ENCODE peak calls at places on chromosomes 13 and 19, in six cellular contexts. K, S, F, U, I and X are unnamed samples.

GRCh38 chr13:98476538-98476966 is 100.4 kb downstream of the STK24 start:
- DNase-seq in I (peak), K (no peak), U (peak), F (no peak), S (peak), X (no peak)

GRCh38 chr19:38213911-38214625 is 10.0 kb downstream of the DPF1 start:
- DNase-seq in K (peak), S (peak), I (no peak), F (no peak), U (no peak), X (no peak)

GRCh38 chr13:113943821-113944565 is 29.9 kb downstream of the C13orf46 start:
- DNase-seq in U (peak), F (no peak), K (no peak), S (no peak), I (no peak), X (no peak)

GRCh38 chr19:18967358-18968146 is 26.5 kb upstream of the HOMER3 start:
- DNase-seq in U (peak), K (no peak), F (peak), I (peak), S (no peak), X (no peak)

GRCh38 chr13:20525144-20525600 is 485 bp downstream of the CRYL1 start:
- DNase-seq in U (peak), K (peak), S (peak), F (peak), I (peak), X (peak)

GRCh38 chr13:58254961-58255360 is 623.4 kb downstream of the PCDH17 start:
- DNase-seq in I (no peak), F (no peak), K (no peak), U (no peak), S (no peak), X (no peak)

GRCh38 chr13:80116107-80116506 is 224.8 kb downstream of the SPRY2 start:
- DNase-seq in S (no peak), K (no peak), F (no peak), U (no peak), I (no peak), X (no peak)

GRCh38 chr13:49693191-49693733 is 2.0 kb upstream of the EBPL start:
- DNase-seq in U (no peak), S (no peak), K (no peak), F (no peak), I (no peak), X (no peak)

GRCh38 chr19:55702131-55702627 is 27.2 kb downstream of the EPN1 start:
- DNase-seq in I (no peak), S (no peak), F (no peak), U (peak), K (no peak), X (no peak)

GRCh38 chr19:485583-486236 is 10.6 kb upstream of the MADCAM1 start:
- DNase-seq in S (peak), K (peak), I (no peak), F (no peak), U (no peak), X (no peak)

GRCh38 chr13:37414667-37415066 is 183.9 kb downstream of the POSTN start:
- DNase-seq in I (no peak), F (no peak), K (no peak), U (no peak), S (no peak), X (no peak)

GRCh38 chr13:98252931-98253470 is 75.9 kb upstream of the RNF113B start:
- DNase-seq in K (no peak), F (no peak), U (no peak), S (no peak), I (no peak), X (no peak)

GRCh38 chr19:43708716-43709115 is 7.2 kb upstream of the IRGC start:
- DNase-seq in I (no peak), K (no peak), F (no peak), S (peak), U (no peak), X (no peak)
- TF ChIP-seq CTCF in I (no peak), K (no peak), F (no peak), S (peak), U (no peak), X (no peak)

DNA sequence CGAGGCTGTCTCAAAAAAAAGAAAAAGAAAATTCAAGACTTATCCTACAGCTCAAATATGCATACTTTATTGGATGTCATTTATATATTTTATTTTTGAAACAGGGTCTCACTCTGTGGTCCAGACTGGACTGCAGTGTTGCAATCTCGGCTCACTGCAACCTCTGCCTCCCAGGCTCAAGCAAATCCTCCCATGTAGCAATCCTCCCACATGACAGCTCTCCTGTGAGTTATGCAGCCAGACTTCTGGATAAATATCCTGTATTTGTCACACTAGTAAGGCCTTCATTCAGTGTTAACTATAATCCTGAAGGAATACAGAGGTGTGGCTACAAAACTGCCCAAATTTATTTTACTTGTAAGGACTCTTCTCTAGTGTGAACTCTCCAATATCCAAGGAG is 7.2 kb downstream of the ZNF552 start:
- DNase-seq in U (no peak), S (no peak), I (no peak), F (no peak), K (no peak), X (no peak)
- TF ChIP-seq CTCF in U (no peak), S (no peak), I (no peak), F (no peak), K (no peak), X (no peak)

DNA sequence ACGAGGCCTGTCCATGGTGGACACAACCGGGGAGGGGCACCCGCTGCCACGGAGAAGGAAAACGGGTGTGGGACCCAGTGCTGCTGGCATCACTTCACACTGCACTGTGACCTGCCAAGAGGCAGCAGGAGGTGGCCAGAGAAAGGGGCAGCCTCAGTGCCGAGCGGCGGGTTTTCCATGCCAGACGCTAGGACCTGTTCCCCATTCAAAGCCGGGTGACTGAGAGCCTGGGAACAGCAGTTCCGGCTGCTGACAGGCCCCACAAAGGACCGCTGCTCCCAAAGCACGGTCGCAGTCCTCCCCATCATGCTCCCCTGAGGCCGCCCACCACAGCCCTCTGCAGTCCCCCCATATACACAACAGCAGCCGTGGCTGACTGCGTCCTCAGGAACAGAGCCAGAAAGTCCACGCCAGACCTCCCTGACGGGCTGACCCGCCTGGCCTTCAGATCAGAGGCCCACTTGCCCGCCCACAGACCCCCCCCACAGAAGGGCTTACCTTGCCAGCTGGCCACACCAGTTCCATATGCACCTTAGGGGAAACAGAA is 5.4 kb downstream of the AKAP8 start:
- DNase-seq in I (no peak), U (peak), K (no peak), F (no peak), S (no peak), X (no peak)
- TF ChIP-seq CTCF in I (no peak), U (no peak), K (no peak), F (no peak), S (no peak), X (no peak)

DNA sequence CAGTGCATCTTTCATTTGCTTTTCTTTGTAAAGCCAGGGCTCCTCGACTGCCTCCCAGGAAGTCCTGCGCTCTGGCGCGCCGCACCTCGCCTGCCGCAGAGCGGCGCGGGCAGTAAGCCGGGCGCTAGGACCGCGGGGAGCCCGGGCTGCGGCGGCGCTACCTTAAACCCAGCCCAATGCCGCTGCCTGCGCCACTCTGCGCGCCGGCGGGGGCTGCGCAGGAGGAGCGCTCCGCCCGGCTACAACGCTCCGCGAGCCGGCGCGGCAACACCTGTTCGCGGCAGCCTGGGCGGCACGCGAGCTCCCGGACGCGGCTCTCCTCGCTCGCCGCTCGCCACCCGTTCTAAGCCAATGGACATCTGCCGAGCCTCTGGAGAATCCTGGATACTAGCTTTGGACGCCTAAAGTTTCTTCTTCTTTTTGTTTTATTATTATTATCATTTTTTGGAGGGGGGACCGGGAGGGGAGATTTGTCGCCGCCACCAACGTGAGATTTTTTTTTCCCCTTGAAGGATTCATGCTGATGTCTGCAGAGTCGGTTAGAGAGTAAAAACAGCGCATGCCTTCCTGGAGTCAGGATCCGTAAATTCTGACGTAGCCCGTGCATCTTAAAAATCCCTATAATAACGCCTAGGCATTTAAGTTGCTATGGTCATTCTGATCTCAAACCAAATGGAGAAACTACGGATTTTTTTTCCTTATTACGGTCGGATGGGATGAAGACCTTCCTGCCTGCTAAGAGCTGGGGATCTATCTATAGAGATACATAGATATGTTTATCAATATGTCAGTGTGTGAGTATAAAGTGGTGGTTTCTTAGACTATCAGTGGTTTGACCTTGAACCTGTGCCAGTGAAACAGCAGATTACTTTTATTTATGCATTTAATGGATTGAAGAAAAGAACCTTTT is at the start of gene FGF9:
- DNase-seq in K (peak), I (peak), S (peak), F (peak), U (peak), X (peak)
- TF ChIP-seq CTCF in K (no peak), I (no peak), S (no peak), F (no peak), U (peak), X (no peak)

GRCh38 chr19:1851581-1852293 is 3.5 kb upstream of the REXO1 start:
- DNase-seq in F (no peak), I (peak), K (no peak), U (peak), S (no peak), X (no peak)

GRCh38 chr19:1852294-1852646 is 4.0 kb upstream of the REXO1 start:
- DNase-seq in U (no peak), F (no peak), I (peak), S (no peak), K (no peak), X (no peak)

GRCh38 chr19:1849999-1850398 is 1.7 kb upstream of the REXO1 start:
- DNase-seq in F (no peak), I (no peak), S (no peak), K (no peak), U (no peak), X (no peak)

GRCh38 chr19:1852729-1853128 is 4.4 kb upstream of the REXO1 start:
- DNase-seq in F (no peak), I (peak), K (no peak), S (no peak), U (peak), X (no peak)

DNA sequence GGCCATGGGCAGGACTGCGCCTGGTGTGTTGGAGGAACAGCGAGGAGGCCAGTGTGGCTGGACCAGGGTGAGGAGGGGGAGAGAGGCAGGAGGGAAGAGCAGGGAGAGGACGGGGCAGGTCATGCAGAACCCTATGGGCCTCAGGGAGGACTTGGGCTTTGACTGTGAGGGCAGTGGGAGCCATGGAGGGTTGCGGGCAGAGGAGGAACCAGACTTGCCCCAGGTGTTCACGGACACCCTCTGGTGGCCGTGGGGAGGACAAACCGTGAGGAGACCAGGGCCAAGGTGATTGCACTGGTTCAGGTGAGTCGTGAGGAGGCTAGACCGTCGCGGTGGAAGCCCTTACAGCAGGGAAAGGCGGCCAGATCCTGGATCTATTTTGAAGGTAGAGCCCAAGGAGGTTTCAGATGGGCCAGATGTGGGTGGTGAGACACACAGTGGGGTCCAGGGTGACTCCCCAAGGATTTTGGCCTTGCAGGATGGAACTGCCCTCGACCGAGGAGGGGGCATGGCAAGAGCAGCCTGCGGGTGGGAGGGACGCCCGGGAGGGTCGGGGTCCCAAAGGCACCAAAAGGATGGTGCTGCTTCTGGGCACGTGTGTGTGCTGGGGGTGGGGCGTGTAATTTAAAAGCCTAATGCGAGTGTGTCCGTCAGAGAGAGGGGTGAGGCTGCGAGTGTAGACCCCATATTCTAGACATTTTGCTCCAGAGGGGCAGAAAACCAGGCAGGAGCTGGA is 2.7 kb upstream of the REXO1 start:
- DNase-seq in U (peak), K (no peak), F (no peak), S (peak), I (peak), X (no peak)
- TF ChIP-seq CTCF in U (no peak), K (no peak), F (no peak), S (no peak), I (no peak), X (peak)

DNA sequence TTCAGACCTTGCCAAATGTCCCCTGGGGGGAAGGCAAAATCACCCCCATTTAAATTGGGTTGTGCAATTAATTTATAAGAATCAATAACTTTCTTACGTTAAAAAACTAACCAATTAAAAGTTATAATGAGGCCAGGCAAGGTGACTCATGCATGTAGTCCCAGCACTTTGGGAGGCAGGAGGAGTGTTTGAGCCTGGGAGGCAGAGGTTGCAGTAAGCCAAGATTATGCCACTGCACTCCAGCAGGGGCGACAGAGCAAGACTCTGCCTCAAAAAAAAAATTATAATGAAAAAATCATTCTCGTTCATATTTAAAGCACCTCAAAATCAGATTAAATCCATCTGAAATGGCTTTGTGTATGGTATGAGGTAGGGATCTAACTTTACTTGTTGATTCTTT is 18.4 kb upstream of the SIGLEC14 start:
- DNase-seq in F (no peak), K (no peak), U (no peak), I (no peak), S (peak), X (no peak)
- TF ChIP-seq CTCF in F (no peak), K (no peak), U (no peak), I (no peak), S (peak), X (no peak)

GRCh38 chr19:12885749-12886706 is 973 bp downstream of the KLF1 start:
- DNase-seq in I (no peak), F (no peak), K (no peak), S (no peak), U (no peak), X (no peak)

GRCh38 chr19:12884202-12884601 is 2.8 kb downstream of the KLF1 start:
- DNase-seq in F (no peak), U (no peak), K (no peak), S (no peak), I (no peak), X (no peak)

GRCh38 chr19:12886943-12887747 is at the start of gene KLF1:
- DNase-seq in U (no peak), F (no peak), I (no peak), K (no peak), S (no peak), X (no peak)

GRCh38 chr19:12884627-12884925 is 2.4 kb downstream of the KLF1 start:
- DNase-seq in I (no peak), U (no peak), K (no peak), F (no peak), S (no peak), X (no peak)

GRCh38 chr19:12884926-12885748 is 1.9 kb downstream of the KLF1 start:
- DNase-seq in K (peak), I (peak), U (peak), F (peak), S (peak), X (peak)
- TF ChIP-seq CTCF in K (peak), I (peak), U (peak), F (peak), S (peak), X (peak)

DNA sequence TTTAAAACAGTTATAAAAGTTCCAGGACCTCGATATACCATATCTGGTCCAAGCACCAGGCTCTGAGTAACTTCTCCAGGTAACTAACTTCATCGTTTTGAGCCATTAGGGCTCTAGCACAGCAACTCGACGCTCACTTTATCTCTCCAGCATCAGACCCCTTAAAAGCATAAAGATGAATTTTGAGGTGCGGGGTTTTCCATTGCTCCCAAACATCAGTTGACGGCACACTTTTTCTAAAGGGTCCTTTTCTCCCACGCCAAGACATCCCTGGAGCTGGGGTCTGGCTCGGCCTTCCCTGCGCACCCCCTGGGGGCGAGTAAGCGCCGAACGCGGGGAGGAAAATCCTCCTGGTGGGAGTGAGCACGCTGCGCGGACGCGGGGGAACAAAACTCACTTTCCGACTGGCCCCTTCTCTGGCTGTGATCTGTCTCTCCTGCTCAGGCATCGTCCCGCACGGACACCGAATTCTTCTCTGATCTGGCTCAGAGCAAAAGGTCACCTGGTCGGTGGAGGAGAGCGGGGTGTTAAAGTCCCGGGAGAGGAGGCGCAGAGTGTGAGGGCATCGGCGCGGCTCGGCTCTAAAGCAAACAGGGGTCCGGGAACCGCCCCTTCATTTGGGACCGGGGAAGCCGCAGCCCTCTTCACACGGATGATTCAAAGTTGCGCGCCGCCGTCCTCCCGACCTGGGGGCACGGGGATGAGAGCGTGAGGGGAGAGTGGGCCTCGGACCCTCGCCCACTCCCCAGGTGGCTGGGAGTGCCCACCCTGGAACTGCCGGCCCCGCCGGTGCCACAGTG is at the start of gene ATP7B:
- DNase-seq in U (peak), S (no peak), F (peak), I (peak), K (peak), X (peak)
- TF ChIP-seq CTCF in U (no peak), S (no peak), F (no peak), I (no peak), K (no peak), X (no peak)

GRCh38 chr13:95073826-95074345 is 227.4 kb downstream of the ABCC4 start:
- DNase-seq in I (no peak), K (no peak), F (no peak), S (no peak), U (no peak), X (no peak)

GRCh38 chr13:95075506-95075905 is 225.7 kb downstream of the ABCC4 start:
- DNase-seq in F (no peak), S (no peak), K (no peak), U (no peak), I (no peak), X (no peak)

GRCh38 chr13:95074820-95075219 is 226.4 kb downstream of the ABCC4 start:
- DNase-seq in F (no peak), I (no peak), U (no peak), K (no peak), S (no peak), X (no peak)
- TF ChIP-seq CTCF in F (no peak), I (no peak), U (no peak), K (no peak), S (no peak), X (no peak)